ENCODE peak calls at places on chromosomes 12 and 14, in eight cellular contexts. One of them, this sample, is unnamed.

GRCh38 chr14:61699092-61699491 is 3.8 kb downstream of the HIF1A start:
- DNase-seq in suprapubic skin: no peak
- DNase-seq in nephron progenitor cell: no peak
- DNase-seq in endodermal cell: no peak
- DNase-seq in astrocyte of the spinal cord: no peak
- DNase-seq in fibroblast of pulmonary artery: peak; percentile 64
- DNase-seq in type B pancreatic cell: no peak
- DNase-seq in CD4-positive, alpha-beta T cell: no peak
- DNase-seq in this sample: no peak

GRCh38 chr14:35205737-35206136 is 83.4 kb downstream of the PRORP start:
- DNase-seq in type B pancreatic cell: no peak
- DNase-seq in astrocyte of the spinal cord: no peak
- DNase-seq in fibroblast of pulmonary artery: no peak
- DNase-seq in nephron progenitor cell: no peak
- DNase-seq in suprapubic skin: no peak
- DNase-seq in endodermal cell: no peak
- DNase-seq in CD4-positive, alpha-beta T cell: no peak
- DNase-seq in this sample: no peak

GRCh38 chr14:91118511-91119068 is 4.7 kb downstream of the DGLUCY start:
- DNase-seq in fibroblast of pulmonary artery: no peak
- DNase-seq in suprapubic skin: no peak
- DNase-seq in type B pancreatic cell: no peak
- DNase-seq in endodermal cell: no peak
- DNase-seq in nephron progenitor cell: no peak
- DNase-seq in astrocyte of the spinal cord: no peak
- DNase-seq in CD4-positive, alpha-beta T cell: no peak
- DNase-seq in this sample: no peak

GRCh38 chr14:63180017-63180416 is 24.2 kb upstream of the RHOJ start:
- DNase-seq in suprapubic skin: no peak
- DNase-seq in endodermal cell: no peak
- DNase-seq in nephron progenitor cell: no peak
- DNase-seq in fibroblast of pulmonary artery: peak; percentile 28
- DNase-seq in astrocyte of the spinal cord: no peak
- DNase-seq in type B pancreatic cell: no peak
- DNase-seq in CD4-positive, alpha-beta T cell: no peak
- DNase-seq in this sample: no peak

GRCh38 chr12:6946033-6946919 is 2.5 kb downstream of the C12orf57 start:
- DNase-seq in fibroblast of pulmonary artery: no peak
- DNase-seq in astrocyte of the spinal cord: no peak
- DNase-seq in CD4-positive, alpha-beta T cell: peak; percentile 60
- DNase-seq in type B pancreatic cell: peak; percentile 88
- DNase-seq in endodermal cell: peak; percentile 100
- DNase-seq in suprapubic skin: no peak
- DNase-seq in nephron progenitor cell: peak; percentile 85
- DNase-seq in this sample: no peak

GRCh38 chr12:65911321-65911720 is 87.0 kb downstream of the HMGA2 start:
- DNase-seq in astrocyte of the spinal cord: peak; percentile 53
- DNase-seq in CD4-positive, alpha-beta T cell: no peak
- DNase-seq in nephron progenitor cell: no peak
- DNase-seq in fibroblast of pulmonary artery: peak; percentile 56
- DNase-seq in endodermal cell: no peak
- DNase-seq in type B pancreatic cell: no peak
- DNase-seq in suprapubic skin: no peak
- DNase-seq in this sample: no peak

GRCh38 chr12:111056618-111057521 is 136.5 kb upstream of the MYL2 start:
- DNase-seq in endodermal cell: peak; percentile 64
- DNase-seq in astrocyte of the spinal cord: no peak
- DNase-seq in nephron progenitor cell: no peak
- DNase-seq in fibroblast of pulmonary artery: no peak
- DNase-seq in CD4-positive, alpha-beta T cell: peak; percentile 63
- DNase-seq in suprapubic skin: no peak
- DNase-seq in type B pancreatic cell: no peak
- DNase-seq in this sample: peak; percentile 66

GRCh38 chr12:120118710-120119097 is 2.2 kb upstream of the RAB35 start:
- DNase-seq in suprapubic skin: no peak
- DNase-seq in astrocyte of the spinal cord: no peak
- DNase-seq in fibroblast of pulmonary artery: peak; percentile 40
- DNase-seq in CD4-positive, alpha-beta T cell: no peak
- DNase-seq in type B pancreatic cell: no peak
- DNase-seq in nephron progenitor cell: no peak
- DNase-seq in endodermal cell: no peak
- DNase-seq in this sample: no peak

GRCh38 chr14:68191567-68192321 is 372.2 kb downstream of the RAD51B start:
- DNase-seq in fibroblast of pulmonary artery: peak; percentile 71
- DNase-seq in endodermal cell: no peak
- DNase-seq in nephron progenitor cell: no peak
- DNase-seq in CD4-positive, alpha-beta T cell: no peak
- DNase-seq in astrocyte of the spinal cord: peak; percentile 18
- DNase-seq in type B pancreatic cell: no peak
- DNase-seq in suprapubic skin: no peak
- DNase-seq in this sample: no peak

GRCh38 chr14:48075487-48075886 is 400.1 kb upstream of the MDGA2 start:
- DNase-seq in astrocyte of the spinal cord: no peak
- DNase-seq in endodermal cell: no peak
- DNase-seq in type B pancreatic cell: no peak
- DNase-seq in nephron progenitor cell: no peak
- DNase-seq in CD4-positive, alpha-beta T cell: no peak
- DNase-seq in suprapubic skin: no peak
- DNase-seq in fibroblast of pulmonary artery: no peak
- DNase-seq in this sample: no peak

GRCh38 chr14:99612737-99613330 is 8.8 kb upstream of the CCDC85C start:
- DNase-seq in endodermal cell: no peak
- DNase-seq in astrocyte of the spinal cord: peak; percentile 55
- DNase-seq in type B pancreatic cell: no peak
- DNase-seq in CD4-positive, alpha-beta T cell: no peak
- DNase-seq in nephron progenitor cell: no peak
- DNase-seq in fibroblast of pulmonary artery: peak; percentile 69
- DNase-seq in suprapubic skin: no peak
- DNase-seq in this sample: no peak

GRCh38 chr12:125220404-125221273 is 155.4 kb downstream of the AACS start:
- DNase-seq in endodermal cell: peak; percentile 90
- DNase-seq in nephron progenitor cell: no peak
- DNase-seq in type B pancreatic cell: no peak
- DNase-seq in CD4-positive, alpha-beta T cell: no peak
- DNase-seq in suprapubic skin: no peak
- DNase-seq in fibroblast of pulmonary artery: peak; percentile 3
- DNase-seq in astrocyte of the spinal cord: peak; percentile 5
- DNase-seq in this sample: no peak

GRCh38 chr12:62933220-62933870 is 1.6 kb downstream of the PPM1H start:
- DNase-seq in endodermal cell: peak; percentile 94
- DNase-seq in CD4-positive, alpha-beta T cell: no peak
- DNase-seq in astrocyte of the spinal cord: peak; percentile 18
- DNase-seq in nephron progenitor cell: peak; percentile 19
- DNase-seq in fibroblast of pulmonary artery: no peak
- DNase-seq in suprapubic skin: no peak
- DNase-seq in type B pancreatic cell: no peak
- DNase-seq in this sample: no peak

GRCh38 chr14:69657961-69658360 is 46.6 kb downstream of the SUSD6 start:
- DNase-seq in type B pancreatic cell: no peak
- DNase-seq in astrocyte of the spinal cord: peak; percentile 60
- DNase-seq in CD4-positive, alpha-beta T cell: no peak
- DNase-seq in fibroblast of pulmonary artery: peak; percentile 47
- DNase-seq in nephron progenitor cell: peak; percentile 17
- DNase-seq in suprapubic skin: no peak
- DNase-seq in endodermal cell: peak; percentile 77
- DNase-seq in this sample: no peak

GRCh38 chr12:103208006-103208405 is 250.5 kb downstream of the ASCL1 start:
- DNase-seq in astrocyte of the spinal cord: no peak
- DNase-seq in CD4-positive, alpha-beta T cell: no peak
- DNase-seq in nephron progenitor cell: no peak
- DNase-seq in fibroblast of pulmonary artery: no peak
- DNase-seq in type B pancreatic cell: no peak
- DNase-seq in suprapubic skin: no peak
- DNase-seq in endodermal cell: no peak
- DNase-seq in this sample: no peak

DNA sequence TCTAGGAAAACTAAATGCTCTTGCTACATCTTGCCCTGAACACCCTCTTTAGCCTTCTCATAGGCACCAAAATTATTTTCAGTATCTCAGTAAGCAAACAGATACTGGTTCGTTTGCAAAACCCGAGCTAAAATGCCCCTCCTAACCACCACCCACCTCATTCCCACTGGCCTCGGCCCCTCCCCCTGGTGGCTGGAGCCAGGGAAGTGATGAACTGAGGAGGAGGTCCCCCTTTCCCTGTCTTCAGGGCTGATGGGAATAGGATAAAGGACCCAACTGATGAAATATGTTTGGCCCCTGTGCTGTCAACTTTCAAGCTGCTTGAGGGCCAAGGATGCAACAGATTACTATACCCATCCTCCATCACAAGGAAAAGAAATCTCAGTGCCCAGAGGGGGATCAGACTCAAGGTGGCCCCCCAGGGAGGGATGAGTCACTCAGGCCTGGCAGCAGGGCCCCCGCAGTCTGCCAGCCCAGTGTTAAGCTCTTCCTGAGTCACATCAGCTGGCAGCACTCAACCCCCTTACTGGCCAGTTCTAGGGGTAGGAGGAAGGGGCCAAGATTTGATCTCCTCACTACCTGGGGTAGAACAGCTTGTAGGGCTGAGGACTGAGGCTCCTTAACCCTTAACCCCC is 1.7 kb downstream of the ANKRD52 start:
- DNase-seq in endodermal cell: peak; percentile 81
- DNase-seq in astrocyte of the spinal cord: peak; percentile 46
- DNase-seq in suprapubic skin: no peak
- DNase-seq in nephron progenitor cell: peak; percentile 21
- DNase-seq in type B pancreatic cell: no peak
- DNase-seq in fibroblast of pulmonary artery: peak; percentile 33
- DNase-seq in CD4-positive, alpha-beta T cell: no peak
- DNase-seq in this sample: no peak
- TF ChIP-seq CTCF in endodermal cell: peak; percentile 52
- TF ChIP-seq CTCF in astrocyte of the spinal cord: no peak
- TF ChIP-seq CTCF in suprapubic skin: no peak
- TF ChIP-seq CTCF in nephron progenitor cell: no peak
- TF ChIP-seq CTCF in type B pancreatic cell: no peak
- TF ChIP-seq CTCF in fibroblast of pulmonary artery: peak; percentile 21
- TF ChIP-seq CTCF in CD4-positive, alpha-beta T cell: no peak
- TF ChIP-seq CTCF in this sample: no peak

GRCh38 chr14:75857199-75857598 is 124.6 kb downstream of the TGFB3 start:
- DNase-seq in astrocyte of the spinal cord: no peak
- DNase-seq in CD4-positive, alpha-beta T cell: no peak
- DNase-seq in suprapubic skin: no peak
- DNase-seq in type B pancreatic cell: no peak
- DNase-seq in nephron progenitor cell: no peak
- DNase-seq in fibroblast of pulmonary artery: no peak
- DNase-seq in endodermal cell: no peak
- DNase-seq in this sample: no peak

GRCh38 chr14:75858375-75858774 is 123.4 kb downstream of the TGFB3 start:
- DNase-seq in endodermal cell: no peak
- DNase-seq in astrocyte of the spinal cord: no peak
- DNase-seq in CD4-positive, alpha-beta T cell: no peak
- DNase-seq in nephron progenitor cell: no peak
- DNase-seq in type B pancreatic cell: no peak
- DNase-seq in fibroblast of pulmonary artery: no peak
- DNase-seq in suprapubic skin: no peak
- DNase-seq in this sample: no peak

GRCh38 chr14:75851574-75851866 is 130.3 kb downstream of the TGFB3 start:
- DNase-seq in CD4-positive, alpha-beta T cell: no peak
- DNase-seq in astrocyte of the spinal cord: no peak
- DNase-seq in fibroblast of pulmonary artery: no peak
- DNase-seq in suprapubic skin: no peak
- DNase-seq in type B pancreatic cell: no peak
- DNase-seq in endodermal cell: no peak
- DNase-seq in nephron progenitor cell: no peak
- DNase-seq in this sample: no peak

GRCh38 chr14:75849496-75849895 is 132.3 kb downstream of the TGFB3 start:
- DNase-seq in CD4-positive, alpha-beta T cell: no peak
- DNase-seq in type B pancreatic cell: no peak
- DNase-seq in fibroblast of pulmonary artery: no peak
- DNase-seq in endodermal cell: no peak
- DNase-seq in nephron progenitor cell: no peak
- DNase-seq in astrocyte of the spinal cord: no peak
- DNase-seq in suprapubic skin: no peak
- DNase-seq in this sample: no peak

DNA sequence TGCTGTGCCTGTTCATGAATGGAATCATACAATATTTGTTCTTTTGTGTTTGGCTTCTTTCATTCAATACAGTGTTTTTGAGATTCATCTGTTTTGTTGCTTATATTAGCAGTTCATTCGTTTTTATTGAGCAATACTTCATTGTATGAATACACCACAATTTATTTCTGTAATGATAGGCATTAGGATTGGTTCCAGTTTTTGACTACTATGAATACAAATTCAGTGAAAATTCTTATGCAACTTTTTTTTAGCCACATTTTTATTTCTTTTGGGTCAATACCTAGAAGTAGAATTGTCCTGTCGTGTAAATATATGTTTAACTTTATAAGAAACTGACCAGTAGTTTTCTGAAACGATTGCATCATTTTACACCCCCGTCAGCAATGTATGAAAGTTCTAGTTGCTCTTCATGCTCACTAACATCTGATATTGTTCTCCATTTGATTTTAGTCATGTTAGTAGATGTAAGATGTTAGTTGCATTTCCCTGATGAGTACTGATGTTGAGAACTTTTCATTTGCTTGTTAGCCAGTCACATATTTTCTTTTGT is 127.5 kb downstream of the TGFB3 start:
- DNase-seq in type B pancreatic cell: no peak
- DNase-seq in astrocyte of the spinal cord: no peak
- DNase-seq in suprapubic skin: no peak
- DNase-seq in nephron progenitor cell: no peak
- DNase-seq in endodermal cell: no peak
- DNase-seq in CD4-positive, alpha-beta T cell: no peak
- DNase-seq in fibroblast of pulmonary artery: peak; percentile 26
- DNase-seq in this sample: no peak
- TF ChIP-seq CTCF in type B pancreatic cell: no peak
- TF ChIP-seq CTCF in astrocyte of the spinal cord: no peak
- TF ChIP-seq CTCF in suprapubic skin: no peak
- TF ChIP-seq CTCF in nephron progenitor cell: no peak
- TF ChIP-seq CTCF in endodermal cell: no peak
- TF ChIP-seq CTCF in CD4-positive, alpha-beta T cell: no peak
- TF ChIP-seq CTCF in fibroblast of pulmonary artery: no peak
- TF ChIP-seq CTCF in this sample: no peak

DNA sequence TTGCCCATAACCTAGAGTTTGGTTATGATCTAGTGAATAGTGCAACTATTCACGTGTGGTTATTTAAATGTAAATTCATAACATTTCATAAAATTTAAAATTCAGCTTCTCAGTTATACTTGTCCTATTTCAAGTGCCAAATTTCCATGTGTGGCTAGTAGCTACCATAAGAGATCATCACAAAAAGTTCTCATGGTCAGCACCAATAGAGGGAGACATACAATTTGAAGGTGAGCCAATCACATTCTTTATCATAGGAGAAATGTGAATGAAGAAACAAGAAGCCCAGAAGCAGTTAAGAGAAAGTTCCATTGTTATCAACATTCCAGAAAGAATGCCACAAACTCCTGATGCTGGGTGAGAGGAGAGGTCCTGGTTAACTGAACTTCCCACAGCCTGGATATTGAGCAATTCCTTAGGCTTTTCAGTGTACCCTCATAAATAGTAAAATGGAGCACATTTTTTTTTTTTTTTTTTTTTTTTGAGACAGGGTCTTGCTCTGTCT is 892.9 kb upstream of the USP15 start:
- DNase-seq in type B pancreatic cell: no peak
- DNase-seq in fibroblast of pulmonary artery: no peak
- DNase-seq in CD4-positive, alpha-beta T cell: no peak
- DNase-seq in suprapubic skin: no peak
- DNase-seq in nephron progenitor cell: no peak
- DNase-seq in endodermal cell: no peak
- DNase-seq in astrocyte of the spinal cord: no peak
- DNase-seq in this sample: no peak
- TF ChIP-seq CTCF in type B pancreatic cell: no peak
- TF ChIP-seq CTCF in fibroblast of pulmonary artery: no peak
- TF ChIP-seq CTCF in CD4-positive, alpha-beta T cell: no peak
- TF ChIP-seq CTCF in suprapubic skin: no peak
- TF ChIP-seq CTCF in nephron progenitor cell: no peak
- TF ChIP-seq CTCF in endodermal cell: peak; percentile 41
- TF ChIP-seq CTCF in astrocyte of the spinal cord: no peak
- TF ChIP-seq CTCF in this sample: no peak

GRCh38 chr12:67430708-67431335 is 161.7 kb downstream of the CAND1 start:
- DNase-seq in nephron progenitor cell: no peak
- DNase-seq in endodermal cell: no peak
- DNase-seq in suprapubic skin: no peak
- DNase-seq in CD4-positive, alpha-beta T cell: no peak
- DNase-seq in type B pancreatic cell: no peak
- DNase-seq in fibroblast of pulmonary artery: peak; percentile 50
- DNase-seq in astrocyte of the spinal cord: no peak
- DNase-seq in this sample: no peak
- TF ChIP-seq CTCF in nephron progenitor cell: no peak
- TF ChIP-seq CTCF in endodermal cell: peak; percentile 49
- TF ChIP-seq CTCF in suprapubic skin: no peak
- TF ChIP-seq CTCF in CD4-positive, alpha-beta T cell: no peak
- TF ChIP-seq CTCF in type B pancreatic cell: peak; percentile 51
- TF ChIP-seq CTCF in fibroblast of pulmonary artery: no peak
- TF ChIP-seq CTCF in astrocyte of the spinal cord: no peak
- TF ChIP-seq CTCF in this sample: no peak